ENCODE peak calls at places on chromosomes 4 and X, in seven cellular contexts. One of them, this sample, is unnamed.

GRCh38 chr4:4311193-4311592 is 21.1 kb downstream of the ZBTB49 start:
- DNase-seq in retinal pigment epithelial cell: no peak
- DNase-seq in fibroblast of villous mesenchyme: no peak
- DNase-seq in HFF-Myc: no peak
- DNase-seq in fibroblast of pulmonary artery: no peak
- DNase-seq in NB4: no peak
- DNase-seq in cardiac fibroblast: no peak
- DNase-seq in this sample: no peak

GRCh38 chrX:20857746-20858145 is 516.5 kb upstream of the CNKSR2 start:
- DNase-seq in retinal pigment epithelial cell: no peak
- DNase-seq in fibroblast of villous mesenchyme: peak; percentile 48
- DNase-seq in HFF-Myc: no peak
- DNase-seq in fibroblast of pulmonary artery: peak; percentile 87
- DNase-seq in NB4: peak; percentile 1
- DNase-seq in cardiac fibroblast: peak; percentile 82
- DNase-seq in this sample: no peak

GRCh38 chrX:153556767-153557166 is 39.3 kb downstream of the ATP2B3 start:
- DNase-seq in retinal pigment epithelial cell: no peak
- DNase-seq in fibroblast of villous mesenchyme: no peak
- DNase-seq in HFF-Myc: no peak
- DNase-seq in fibroblast of pulmonary artery: no peak
- DNase-seq in NB4: no peak
- DNase-seq in cardiac fibroblast: no peak
- DNase-seq in this sample: no peak

GRCh38 chr4:168218663-168219062 is 99.9 kb downstream of the DDX60 start:
- DNase-seq in retinal pigment epithelial cell: peak; percentile 53
- DNase-seq in fibroblast of villous mesenchyme: peak; percentile 50
- DNase-seq in HFF-Myc: no peak
- DNase-seq in fibroblast of pulmonary artery: peak; percentile 75
- DNase-seq in NB4: no peak
- DNase-seq in cardiac fibroblast: peak; percentile 90
- DNase-seq in this sample: no peak

GRCh38 chr4:39621582-39621981 is 17.1 kb downstream of the SMIM14 start:
- DNase-seq in retinal pigment epithelial cell: peak; percentile 52
- DNase-seq in fibroblast of villous mesenchyme: peak; percentile 91
- DNase-seq in HFF-Myc: no peak
- DNase-seq in fibroblast of pulmonary artery: peak; percentile 68
- DNase-seq in NB4: peak; percentile 28
- DNase-seq in cardiac fibroblast: peak; percentile 89
- DNase-seq in this sample: no peak

GRCh38 chr4:36255575-36255974 is 11.3 kb upstream of the ARAP2 start:
- DNase-seq in retinal pigment epithelial cell: no peak
- DNase-seq in fibroblast of villous mesenchyme: no peak
- DNase-seq in HFF-Myc: no peak
- DNase-seq in fibroblast of pulmonary artery: no peak
- DNase-seq in NB4: peak; percentile 73
- DNase-seq in cardiac fibroblast: no peak
- DNase-seq in this sample: no peak

GRCh38 chrX:20128678-20129077 is 12.0 kb upstream of the MAP7D2 start:
- DNase-seq in retinal pigment epithelial cell: no peak
- DNase-seq in fibroblast of villous mesenchyme: no peak
- DNase-seq in HFF-Myc: no peak
- DNase-seq in fibroblast of pulmonary artery: no peak
- DNase-seq in NB4: no peak
- DNase-seq in cardiac fibroblast: peak; percentile 19
- DNase-seq in this sample: no peak

GRCh38 chrX:102339312-102340298 is 92.6 kb downstream of the NXF2 start:
- DNase-seq in retinal pigment epithelial cell: no peak
- DNase-seq in fibroblast of villous mesenchyme: no peak
- DNase-seq in HFF-Myc: no peak
- DNase-seq in fibroblast of pulmonary artery: no peak
- DNase-seq in NB4: peak; percentile 1
- DNase-seq in cardiac fibroblast: no peak
- DNase-seq in this sample: no peak

GRCh38 chrX:109374276-109374960 is 107.5 kb downstream of the GUCY2F start:
- DNase-seq in retinal pigment epithelial cell: no peak
- DNase-seq in fibroblast of villous mesenchyme: no peak
- DNase-seq in HFF-Myc: peak; percentile 2
- DNase-seq in fibroblast of pulmonary artery: peak; percentile 4
- DNase-seq in NB4: no peak
- DNase-seq in cardiac fibroblast: peak; percentile 38
- DNase-seq in this sample: no peak

GRCh38 chr4:80307774-80308465 is 27.6 kb upstream of the CFAP299 start:
- DNase-seq in retinal pigment epithelial cell: peak; percentile 76
- DNase-seq in fibroblast of villous mesenchyme: peak; percentile 25
- DNase-seq in HFF-Myc: no peak
- DNase-seq in fibroblast of pulmonary artery: peak; percentile 56
- DNase-seq in NB4: no peak
- DNase-seq in cardiac fibroblast: peak; percentile 83
- DNase-seq in this sample: no peak

GRCh38 chr4:3874525-3875110 is 108.4 kb downstream of the ADRA2C start:
- DNase-seq in retinal pigment epithelial cell: no peak
- DNase-seq in fibroblast of villous mesenchyme: no peak
- DNase-seq in HFF-Myc: no peak
- DNase-seq in fibroblast of pulmonary artery: no peak
- DNase-seq in NB4: no peak
- DNase-seq in cardiac fibroblast: no peak
- DNase-seq in this sample: no peak

GRCh38 chrX:11976663-11977062 is 161.6 kb upstream of the FRMPD4 start:
- DNase-seq in retinal pigment epithelial cell: no peak
- DNase-seq in fibroblast of villous mesenchyme: no peak
- DNase-seq in HFF-Myc: no peak
- DNase-seq in fibroblast of pulmonary artery: no peak
- DNase-seq in NB4: no peak
- DNase-seq in cardiac fibroblast: no peak
- DNase-seq in this sample: no peak

GRCh38 chrX:24520472-24520871 is 55.4 kb downstream of the PDK3 start:
- DNase-seq in retinal pigment epithelial cell: no peak
- DNase-seq in fibroblast of villous mesenchyme: no peak
- DNase-seq in HFF-Myc: no peak
- DNase-seq in fibroblast of pulmonary artery: no peak
- DNase-seq in NB4: no peak
- DNase-seq in cardiac fibroblast: no peak
- DNase-seq in this sample: no peak

GRCh38 chr4:34720563-34720962 is 1523.8 kb downstream of the ARAP2 start:
- DNase-seq in retinal pigment epithelial cell: no peak
- DNase-seq in fibroblast of villous mesenchyme: peak; percentile 54
- DNase-seq in HFF-Myc: peak; percentile 74
- DNase-seq in fibroblast of pulmonary artery: peak; percentile 74
- DNase-seq in NB4: peak; percentile 60
- DNase-seq in cardiac fibroblast: peak; percentile 61
- DNase-seq in this sample: peak; percentile 11

GRCh38 chr4:590313-590841 is 14.3 kb upstream of the TMEM271 start:
- DNase-seq in retinal pigment epithelial cell: no peak
- DNase-seq in fibroblast of villous mesenchyme: no peak
- DNase-seq in HFF-Myc: no peak
- DNase-seq in fibroblast of pulmonary artery: no peak
- DNase-seq in NB4: no peak
- DNase-seq in cardiac fibroblast: no peak
- DNase-seq in this sample: no peak

GRCh38 chrX:3609800-3610199 is 103.6 kb downstream of the PRKX start:
- DNase-seq in retinal pigment epithelial cell: no peak
- DNase-seq in fibroblast of villous mesenchyme: peak; percentile 64
- DNase-seq in HFF-Myc: no peak
- DNase-seq in fibroblast of pulmonary artery: peak; percentile 55
- DNase-seq in NB4: no peak
- DNase-seq in cardiac fibroblast: peak; percentile 76
- DNase-seq in this sample: no peak

GRCh38 chr4:84479663-84480062 is 19.4 kb downstream of the NKX6-1 start:
- DNase-seq in retinal pigment epithelial cell: no peak
- DNase-seq in fibroblast of villous mesenchyme: no peak
- DNase-seq in HFF-Myc: no peak
- DNase-seq in fibroblast of pulmonary artery: no peak
- DNase-seq in NB4: peak; percentile 11
- DNase-seq in cardiac fibroblast: no peak
- DNase-seq in this sample: no peak

GRCh38 chr4:84481879-84482245 is 17.2 kb downstream of the NKX6-1 start:
- DNase-seq in retinal pigment epithelial cell: no peak
- DNase-seq in fibroblast of villous mesenchyme: no peak
- DNase-seq in HFF-Myc: no peak
- DNase-seq in fibroblast of pulmonary artery: no peak
- DNase-seq in NB4: no peak
- DNase-seq in cardiac fibroblast: no peak
- DNase-seq in this sample: no peak

GRCh38 chr4:84480082-84480481 is 19.0 kb downstream of the NKX6-1 start:
- DNase-seq in retinal pigment epithelial cell: no peak
- DNase-seq in fibroblast of villous mesenchyme: no peak
- DNase-seq in HFF-Myc: no peak
- DNase-seq in fibroblast of pulmonary artery: no peak
- DNase-seq in NB4: peak; percentile 34
- DNase-seq in cardiac fibroblast: no peak
- DNase-seq in this sample: no peak

GRCh38 chr4:84482564-84483563 is 16.2 kb downstream of the NKX6-1 start:
- DNase-seq in retinal pigment epithelial cell: no peak
- DNase-seq in fibroblast of villous mesenchyme: no peak
- DNase-seq in HFF-Myc: no peak
- DNase-seq in fibroblast of pulmonary artery: peak; percentile 16
- DNase-seq in NB4: no peak
- DNase-seq in cardiac fibroblast: no peak
- DNase-seq in this sample: no peak

GRCh38 chr4:84481077-84481878 is 17.8 kb downstream of the NKX6-1 start:
- DNase-seq in retinal pigment epithelial cell: no peak
- DNase-seq in fibroblast of villous mesenchyme: no peak
- DNase-seq in HFF-Myc: no peak
- DNase-seq in fibroblast of pulmonary artery: no peak
- DNase-seq in NB4: no peak
- DNase-seq in cardiac fibroblast: no peak
- DNase-seq in this sample: no peak
- H3K4me3 ChIP-seq in retinal pigment epithelial cell: no peak overlapping the region
- H3K4me3 ChIP-seq in fibroblast of villous mesenchyme: no peak overlapping the region
- H3K4me3 ChIP-seq in HFF-Myc: no peak overlapping the region
- H3K4me3 ChIP-seq in fibroblast of pulmonary artery: no peak overlapping the region
- H3K4me3 ChIP-seq in NB4: no peak overlapping the region
- H3K4me3 ChIP-seq in cardiac fibroblast: no peak overlapping the region
- H3K4me3 ChIP-seq in this sample: no peak overlapping the region

GRCh38 chr4:92387459-92388069 is 83.8 kb downstream of the GRID2 start:
- DNase-seq in retinal pigment epithelial cell: no peak
- DNase-seq in fibroblast of villous mesenchyme: peak; percentile 8
- DNase-seq in HFF-Myc: peak; percentile 3
- DNase-seq in fibroblast of pulmonary artery: peak; percentile 77
- DNase-seq in NB4: peak; percentile 52
- DNase-seq in cardiac fibroblast: peak; percentile 66
- DNase-seq in this sample: peak; percentile 33
- TF ChIP-seq CTCF in retinal pigment epithelial cell: peak; percentile 68
- TF ChIP-seq CTCF in fibroblast of villous mesenchyme: peak; percentile 23
- TF ChIP-seq CTCF in HFF-Myc: peak; percentile 32
- TF ChIP-seq CTCF in fibroblast of pulmonary artery: peak; percentile 73
- TF ChIP-seq CTCF in NB4: peak; percentile 32
- TF ChIP-seq CTCF in cardiac fibroblast: peak; percentile 51
- TF ChIP-seq CTCF in this sample: peak; percentile 60

GRCh38 chrX:108173874-108174273 is 82.3 kb downstream of the ATG4A start:
- DNase-seq in retinal pigment epithelial cell: no peak
- DNase-seq in fibroblast of villous mesenchyme: no peak
- DNase-seq in HFF-Myc: no peak
- DNase-seq in fibroblast of pulmonary artery: no peak
- DNase-seq in NB4: no peak
- DNase-seq in cardiac fibroblast: no peak
- DNase-seq in this sample: no peak

GRCh38 chrX:108168961-108169740 is 77.6 kb downstream of the ATG4A start:
- DNase-seq in retinal pigment epithelial cell: no peak
- DNase-seq in fibroblast of villous mesenchyme: no peak
- DNase-seq in HFF-Myc: no peak
- DNase-seq in fibroblast of pulmonary artery: no peak
- DNase-seq in NB4: no peak
- DNase-seq in cardiac fibroblast: no peak
- DNase-seq in this sample: no peak

GRCh38 chrX:108171671-108172070 is 80.1 kb downstream of the ATG4A start:
- DNase-seq in retinal pigment epithelial cell: no peak
- DNase-seq in fibroblast of villous mesenchyme: no peak
- DNase-seq in HFF-Myc: no peak
- DNase-seq in fibroblast of pulmonary artery: no peak
- DNase-seq in NB4: no peak
- DNase-seq in cardiac fibroblast: no peak
- DNase-seq in this sample: no peak

GRCh38 chrX:108167211-108167872 is 75.8 kb downstream of the ATG4A start:
- DNase-seq in retinal pigment epithelial cell: no peak
- DNase-seq in fibroblast of villous mesenchyme: peak; percentile 37
- DNase-seq in HFF-Myc: no peak
- DNase-seq in fibroblast of pulmonary artery: peak; percentile 67
- DNase-seq in NB4: no peak
- DNase-seq in cardiac fibroblast: peak; percentile 68
- DNase-seq in this sample: no peak

DNA sequence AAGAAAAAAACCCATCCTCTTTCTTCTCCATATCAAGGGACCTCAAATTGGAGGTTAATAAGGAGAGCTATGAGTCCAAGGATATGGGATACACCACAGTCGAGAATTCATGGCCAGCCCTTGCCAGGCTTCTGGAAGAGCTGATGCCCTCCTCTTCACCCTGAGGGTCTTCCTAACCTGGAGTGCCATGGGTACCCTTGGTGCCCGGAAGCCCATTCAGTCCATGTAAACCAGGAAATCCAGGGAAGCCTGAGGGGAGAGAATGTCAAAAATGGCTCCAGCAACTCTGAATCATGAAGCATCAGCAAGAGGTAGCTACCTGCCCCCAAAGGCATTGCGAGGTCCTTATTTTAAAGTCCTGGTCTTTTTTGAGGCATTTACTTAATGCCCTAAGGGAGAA is 78.2 kb downstream of the ATG4A start:
- DNase-seq in retinal pigment epithelial cell: no peak
- DNase-seq in fibroblast of villous mesenchyme: no peak
- DNase-seq in HFF-Myc: no peak
- DNase-seq in fibroblast of pulmonary artery: no peak
- DNase-seq in NB4: no peak
- DNase-seq in cardiac fibroblast: no peak
- DNase-seq in this sample: no peak
- H3K4me3 ChIP-seq in retinal pigment epithelial cell: no peak overlapping the region
- H3K4me3 ChIP-seq in fibroblast of villous mesenchyme: no peak overlapping the region
- H3K4me3 ChIP-seq in HFF-Myc: no peak overlapping the region
- H3K4me3 ChIP-seq in fibroblast of pulmonary artery: no peak overlapping the region
- H3K4me3 ChIP-seq in NB4: no peak overlapping the region
- H3K4me3 ChIP-seq in cardiac fibroblast: no peak overlapping the region
- H3K4me3 ChIP-seq in this sample: no peak overlapping the region

GRCh38 chr4:151489462-151490203 is 80.7 kb downstream of the FHIP1A start:
- DNase-seq in retinal pigment epithelial cell: no peak
- DNase-seq in fibroblast of villous mesenchyme: no peak
- DNase-seq in HFF-Myc: no peak
- DNase-seq in fibroblast of pulmonary artery: no peak
- DNase-seq in NB4: no peak
- DNase-seq in cardiac fibroblast: no peak
- DNase-seq in this sample: peak; percentile 42
- TF ChIP-seq CTCF in retinal pigment epithelial cell: no peak
- TF ChIP-seq CTCF in fibroblast of villous mesenchyme: no peak
- TF ChIP-seq CTCF in HFF-Myc: no peak
- TF ChIP-seq CTCF in fibroblast of pulmonary artery: no peak
- TF ChIP-seq CTCF in NB4: no peak
- TF ChIP-seq CTCF in cardiac fibroblast: no peak
- TF ChIP-seq CTCF in this sample: peak; percentile 33

GRCh38 chr4:16322183-16322582 is 95.9 kb upstream of the TAPT1 start:
- DNase-seq in retinal pigment epithelial cell: no peak
- DNase-seq in fibroblast of villous mesenchyme: no peak
- DNase-seq in HFF-Myc: no peak
- DNase-seq in fibroblast of pulmonary artery: no peak
- DNase-seq in NB4: no peak
- DNase-seq in cardiac fibroblast: no peak
- DNase-seq in this sample: no peak
- H3K4me3 ChIP-seq in retinal pigment epithelial cell: no peak overlapping the region
- H3K4me3 ChIP-seq in fibroblast of villous mesenchyme: no peak overlapping the region
- H3K4me3 ChIP-seq in HFF-Myc: no peak overlapping the region
- H3K4me3 ChIP-seq in fibroblast of pulmonary artery: no peak overlapping the region
- H3K4me3 ChIP-seq in NB4: no peak overlapping the region
- H3K4me3 ChIP-seq in cardiac fibroblast: no peak overlapping the region
- H3K4me3 ChIP-seq in this sample: no peak overlapping the region

This sample was measured in LNCaP clone FGC.